ENCODE peak calls at places on chromosome 2, in nine cellular contexts. O is SK-MEL-5; C is GM03348; I is AG04449; V is H54; B is RCC 7860; U is progenitor cell of endocrine pancreas; D is SJCRH30; X is stimulated activated CD8-positive, alpha-beta memory T cell treated with anti-CD3 and anti-CD28 coated beads, Interleukin-15, amount 100 ng/mL, for 4 hours. N is an unnamed sample.
A peak's percentile ranks its signal among the peaks of the same experiment; 100 is the strongest.

GRCh38 chr2:156455366-156455975 is 19.3 kb downstream of the GPD2 start:
- DNase-seq in D (no peak), B (peak; percentile 80), X (no peak), V (peak; percentile 71), U (no peak), C (peak; percentile 25), I (no peak), O (no peak), N (no peak)

GRCh38 chr2:240333985-240334384 is 101.5 kb upstream of the GPC1 start:
- DNase-seq in O (no peak), V (no peak), U (no peak), D (no peak), X (no peak), I (no peak), C (no peak), B (no peak), N (no peak)

GRCh38 chr2:240479561-240479960 is 44.1 kb downstream of the GPC1 start:
- DNase-seq in X (no peak), U (no peak), D (no peak), V (no peak), C (no peak), O (no peak), B (no peak), I (no peak), N (no peak)

GRCh38 chr2:145091967-145092366 is 572.0 kb upstream of the ZEB2 start:
- DNase-seq in C (no peak), V (no peak), D (no peak), B (peak; percentile 12), O (no peak), I (no peak), U (no peak), X (no peak), N (no peak)

GRCh38 chr2:177242136-177242987 is 22.2 kb downstream of the NFE2L2 start:
- DNase-seq in X (no peak), D (peak; percentile 79), V (peak; percentile 49), I (peak; percentile 93), U (no peak), B (peak; percentile 84), C (peak; percentile 85), O (peak; percentile 82), N (no peak)

GRCh38 chr2:47651296-47651695 is 131.6 kb upstream of the MSH6 start:
- DNase-seq in B (no peak), U (no peak), V (no peak), C (no peak), O (no peak), D (no peak), I (no peak), X (no peak), N (no peak)

GRCh38 chr2:40093036-40093673 is 314.1 kb upstream of the THUMPD2 start:
- DNase-seq in B (no peak), O (no peak), U (no peak), I (no peak), X (no peak), C (peak; percentile 29), D (peak; percentile 43), V (no peak), N (no peak)

GRCh38 chr2:26892916-26893524 is 45.1 kb downstream of the DPYSL5 start:
- DNase-seq in U (no peak), O (no peak), X (no peak), V (no peak), C (no peak), I (no peak), D (peak; percentile 47), B (no peak), N (no peak)

GRCh38 chr2:72883356-72883962 is 3.7 kb upstream of the SPR start:
- DNase-seq in D (peak; percentile 80), X (no peak), V (no peak), C (peak; percentile 63), B (no peak), U (peak; percentile 62), I (no peak), O (peak; percentile 40), N (no peak)

GRCh38 chr2:207896525-207897295 is 127.0 kb upstream of the FZD5 start:
- DNase-seq in V (no peak), O (peak; percentile 3), D (no peak), B (no peak), X (no peak), C (no peak), I (no peak), U (no peak), N (no peak)

GRCh38 chr2:120013569-120014223 is 819 bp downstream of the EPB41L5 start:
- DNase-seq in I (no peak), C (no peak), U (no peak), V (no peak), O (peak; percentile 4), B (no peak), X (no peak), D (no peak), N (no peak)

GRCh38 chr2:183389546-183390080 is 265.4 kb downstream of the NUP35 start:
- DNase-seq in U (no peak), D (no peak), V (no peak), O (no peak), I (no peak), C (no peak), B (no peak), X (no peak), N (no peak)

GRCh38 chr2:29650634-29651097 is 270.7 kb downstream of the ALK start:
- DNase-seq in I (no peak), V (no peak), O (no peak), B (no peak), U (no peak), X (no peak), D (no peak), C (no peak), N (no peak)

GRCh38 chr2:391658-392170 is 103.8 kb upstream of the ALKAL2 start:
- DNase-seq in D (no peak), I (no peak), O (no peak), C (no peak), U (no peak), X (no peak), V (no peak), B (no peak), N (no peak)

GRCh38 chr2:127037456-127037855 is 69.5 kb downstream of the BIN1 start:
- DNase-seq in V (no peak), B (no peak), D (no peak), O (no peak), I (no peak), C (no peak), X (no peak), U (no peak), N (no peak)

GRCh38 chr2:160493227-160494028 is at the start of gene RBMS1:
- DNase-seq in U (peak; percentile 79), X (peak; percentile 10), I (no peak), V (peak; percentile 39), O (peak; percentile 60), C (peak; percentile 83), D (peak; percentile 73), B (peak; percentile 60), N (no peak)

GRCh38 chr2:157497603-157498314 is 53.9 kb upstream of the CYTIP start:
- DNase-seq in C (peak; percentile 52), B (peak; percentile 44), X (no peak), D (peak; percentile 66), O (peak; percentile 67), U (no peak), I (no peak), V (no peak), N (peak; percentile 34)

GRCh38 chr2:226115102-226115831 is 684.4 kb downstream of the IRS1 start:
- DNase-seq in C (peak; percentile 76), I (peak; percentile 95), V (no peak), U (no peak), O (peak; percentile 9), B (peak; percentile 99), D (peak; percentile 62), X (no peak), N (no peak)

GRCh38 chr2:49251766-49252165 is 97.5 kb upstream of the FSHR start:
- DNase-seq in X (no peak), U (no peak), D (no peak), O (no peak), I (peak; percentile 71), B (peak; percentile 81), V (no peak), C (peak; percentile 33), N (no peak)

GRCh38 chr2:24538720-24539119 is 47.7 kb downstream of the NCOA1 start:
- DNase-seq in V (no peak), X (no peak), O (no peak), I (no peak), U (no peak), D (no peak), C (no peak), B (no peak), N (no peak)

GRCh38 chr2:217711236-217711635 is 291.6 kb downstream of the TNS1 start:
- DNase-seq in U (no peak), I (peak; percentile 80), D (peak; percentile 90), B (peak; percentile 30), V (no peak), O (no peak), C (peak; percentile 61), X (no peak), N (no peak)

GRCh38 chr2:237572021-237572741 is 5.8 kb downstream of the PRLH start:
- DNase-seq in D (peak; percentile 94), C (peak; percentile 98), V (peak; percentile 98), U (peak; percentile 93), X (peak; percentile 70), O (peak; percentile 89), B (peak; percentile 77), I (peak; percentile 59), N (peak; percentile 97)

GRCh38 chr2:82260521-82260920 is 1956.0 kb upstream of the LRRTM1 start:
- DNase-seq in I (no peak), V (no peak), C (no peak), X (no peak), B (no peak), D (no peak), O (no peak), U (no peak), N (no peak)

GRCh38 chr2:149064365-149064841 is 25.9 kb downstream of the LYPD6B start:
- DNase-seq in I (no peak), O (no peak), B (no peak), C (no peak), D (no peak), V (no peak), U (no peak), X (no peak), N (no peak)

GRCh38 chr2:181258761-181259160 is 198.4 kb upstream of the ITGA4 start:
- DNase-seq in X (no peak), B (no peak), V (no peak), I (peak; percentile 67), O (peak; percentile 27), C (peak; percentile 65), U (no peak), D (no peak), N (no peak)

GRCh38 chr2:47499093-47499492 is 96.1 kb downstream of the MSH2 start:
- DNase-seq in X (no peak), V (no peak), O (no peak), C (no peak), B (no peak), D (no peak), U (no peak), I (no peak), N (no peak)

GRCh38 chr2:48715042-48715899 is 40.3 kb downstream of the LHCGR start:
- DNase-seq in V (no peak), I (no peak), O (no peak), B (no peak), D (no peak), U (no peak), C (no peak), X (no peak), N (no peak)

GRCh38 chr2:185074156-185074555 is 475.8 kb downstream of the ZNF804A start:
- DNase-seq in X (no peak), U (no peak), B (no peak), I (no peak), D (no peak), C (no peak), O (no peak), V (no peak), N (no peak)

GRCh38 chr2:218017211-218018053 is 14.6 kb upstream of the TNS1 start:
- DNase-seq in V (no peak), D (no peak), B (no peak), C (no peak), U (no peak), X (no peak), I (no peak), O (no peak), N (no peak)

GRCh38 chr2:221570321-221571107 is 1.6 kb downstream of the EPHA4 start:
- DNase-seq in D (no peak), U (no peak), V (no peak), B (no peak), I (no peak), X (no peak), C (peak; percentile 44), O (peak; percentile 54), N (no peak)

GRCh38 chr2:241896746-241897201 is 27.2 kb downstream of the RTP5 start:
- DNase-seq in I (no peak), C (no peak), B (no peak), D (no peak), O (no peak), U (no peak), X (no peak), V (no peak), N (no peak)

N was measured in D721Med.